ENCODE peak calls at places on chromosomes 4 and X, in seven cellular contexts. K is lower lobe of right lung; Q is A549; M is body of pancreas; P is left ventricle myocardium inferior; B is CD4-positive, CD25-positive, alpha-beta regulatory T cell; G is Karpas-422. T is an unnamed sample.

GRCh38 chrX:139290310-139290709 is 240.2 kb upstream of the F9 start:
- DNase-seq in K (no peak), Q (no peak), M (no peak), P (no peak), B (no peak), G (no peak), T (no peak)

GRCh38 chr4:163495900-163496299 is 1.4 kb downstream of the TMA16 start:
- DNase-seq in K (no peak), Q (no peak), M (no peak), P (no peak), B (no peak), G (peak), T (no peak)

GRCh38 chr4:21948347-21949072 is at the start of gene KCNIP4:
- DNase-seq in K (no peak), Q (no peak), M (peak), P (no peak), B (no peak), G (no peak), T (no peak)

GRCh38 chr4:154908168-154908567 is 127.1 kb downstream of the RBM46 start:
- DNase-seq in K (no peak), Q (no peak), M (no peak), P (no peak), B (no peak), G (no peak), T (peak)

GRCh38 chr4:111945014-111945413 is 200.2 kb upstream of the FAM241A start:
- DNase-seq in K (no peak), Q (no peak), M (no peak), P (no peak), B (no peak), G (no peak), T (no peak)

GRCh38 chr4:13403833-13404232 is 80.3 kb downstream of the RAB28 start:
- DNase-seq in K (no peak), Q (no peak), M (no peak), P (no peak), B (no peak), G (no peak), T (no peak)

GRCh38 chr4:163558539-163559044 is 64.1 kb downstream of the TMA16 start:
- DNase-seq in K (peak), Q (no peak), M (no peak), P (no peak), B (no peak), G (peak), T (no peak)

GRCh38 chr4:15901996-15902395 is 36.5 kb downstream of the FGFBP1 start:
- DNase-seq in K (no peak), Q (no peak), M (no peak), P (no peak), B (no peak), G (no peak), T (no peak)

GRCh38 chrX:85203461-85203970 is 40.1 kb downstream of the SATL1 start:
- DNase-seq in K (no peak), Q (no peak), M (no peak), P (no peak), B (no peak), G (no peak), T (no peak)

GRCh38 chr4:114464873-114465272 is 133.7 kb upstream of the UGT8 start:
- DNase-seq in K (no peak), Q (no peak), M (no peak), P (no peak), B (no peak), G (no peak), T (no peak)

GRCh38 chr4:123469696-123470095 is 73.1 kb downstream of the SPRY1 start:
- DNase-seq in K (no peak), Q (no peak), M (no peak), P (no peak), B (no peak), G (no peak), T (no peak)

GRCh38 chr4:26860922-26861433 is 337 bp downstream of the STIM2 start:
- DNase-seq in K (peak), Q (no peak), M (peak), P (peak), B (no peak), G (peak), T (no peak)

GRCh38 chr4:101307901-101308300 is 39.4 kb downstream of the PPP3CA start:
- DNase-seq in K (no peak), Q (no peak), M (no peak), P (no peak), B (no peak), G (no peak), T (no peak)
- H3K27ac ChIP-seq in K (no peak), Q (no peak), M (no peak), P (no peak), B (no peak), G (no peak), T (peak)

GRCh38 chrX:43582540-43582913 is 73.6 kb upstream of the MAOA start:
- DNase-seq in K (no peak), Q (no peak), M (no peak), P (no peak), B (no peak), G (no peak), T (no peak)

GRCh38 chrX:43589735-43590515 is 66.2 kb upstream of the MAOA start:
- DNase-seq in K (no peak), Q (no peak), M (no peak), P (no peak), B (no peak), G (no peak), T (no peak)

GRCh38 chrX:43586855-43587254 is 69.2 kb upstream of the MAOA start:
- DNase-seq in K (no peak), Q (no peak), M (no peak), P (no peak), B (no peak), G (no peak), T (no peak)

GRCh38 chrX:43581888-43582539 is 74.1 kb upstream of the MAOA start:
- DNase-seq in K (no peak), Q (no peak), M (no peak), P (no peak), B (no peak), G (no peak), T (no peak)

DNA sequence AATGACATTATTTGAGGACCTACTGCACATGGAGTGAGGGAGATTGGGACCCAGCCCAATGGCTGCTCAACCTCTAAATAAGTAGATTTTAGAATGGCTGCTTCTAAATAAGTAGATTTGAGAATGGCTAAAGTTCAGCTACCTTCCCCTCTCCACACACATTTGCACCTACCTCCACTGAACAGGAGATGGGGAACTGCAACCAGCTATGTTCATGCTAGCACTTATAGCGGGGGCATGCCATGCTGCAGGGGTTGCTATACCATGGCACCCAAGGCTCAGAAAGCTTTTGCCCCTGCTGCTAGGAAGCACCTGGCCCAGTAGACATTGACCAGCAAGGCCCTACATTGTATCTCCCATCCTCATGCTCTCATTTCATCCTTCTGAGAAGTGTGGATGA is 70.2 kb upstream of the MAOA start:
- DNase-seq in K (no peak), Q (no peak), M (no peak), P (no peak), B (no peak), G (no peak), T (no peak)
- H3K27ac ChIP-seq in K (no peak), Q (no peak), M (no peak), P (no peak), B (no peak), G (no peak), T (no peak)

DNA sequence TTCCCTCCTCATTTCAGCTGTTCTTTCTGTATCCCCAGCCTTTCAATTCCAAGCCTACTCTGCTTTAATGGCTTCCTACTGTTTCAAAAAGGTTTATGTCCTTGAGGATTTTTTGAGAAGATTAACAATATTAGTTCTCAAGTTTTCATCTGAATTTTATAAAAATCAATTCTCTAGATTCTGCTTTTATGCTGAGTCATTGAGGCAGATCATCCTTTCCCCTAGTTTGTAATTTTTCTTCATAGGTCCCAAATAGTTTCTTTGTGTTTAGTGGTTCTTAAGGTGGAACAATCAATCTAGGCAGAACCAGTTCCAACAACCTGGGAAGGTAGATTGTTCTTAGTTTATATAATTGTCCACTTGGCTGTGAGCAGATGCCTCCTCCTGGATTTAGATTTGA is 100.1 kb upstream of the NAP1L5 start:
- DNase-seq in K (no peak), Q (no peak), M (no peak), P (no peak), B (no peak), G (no peak), T (no peak)
- H3K27ac ChIP-seq in K (no peak), Q (no peak), M (no peak), P (no peak), B (no peak), G (no peak), T (no peak)

DNA sequence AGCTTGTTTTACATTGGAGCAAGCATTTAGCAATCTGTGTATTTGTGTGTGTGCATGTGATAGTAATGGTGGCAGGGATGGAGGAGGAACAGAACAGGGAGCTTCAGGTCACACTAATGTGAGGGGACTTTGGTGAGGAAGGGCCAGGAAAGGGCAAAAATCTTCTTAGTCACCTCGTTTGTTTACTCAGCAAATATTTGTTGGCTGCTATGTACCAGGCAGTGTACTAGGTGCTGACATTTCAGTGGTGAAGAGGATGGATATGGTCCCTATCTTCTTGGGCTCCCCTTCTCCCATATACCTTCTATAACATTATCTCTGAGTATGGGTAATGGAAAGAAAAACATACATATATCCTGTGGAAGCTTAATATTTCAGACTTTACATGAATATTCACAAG is 48.5 kb upstream of the HDAC8 start:
- DNase-seq in K (no peak), Q (peak), M (peak), P (no peak), B (no peak), G (no peak), T (no peak)
- H3K27ac ChIP-seq in K (no peak), Q (peak), M (peak), P (peak), B (no peak), G (no peak), T (peak)

GRCh38 chr4:94454405-94454804 is 2.7 kb downstream of the PDLIM5 start:
- DNase-seq in K (no peak), Q (no peak), M (no peak), P (no peak), B (no peak), G (no peak), T (no peak)
- H3K27ac ChIP-seq in K (no peak), Q (peak), M (peak), P (peak), B (no peak), G (no peak), T (peak)

DNA sequence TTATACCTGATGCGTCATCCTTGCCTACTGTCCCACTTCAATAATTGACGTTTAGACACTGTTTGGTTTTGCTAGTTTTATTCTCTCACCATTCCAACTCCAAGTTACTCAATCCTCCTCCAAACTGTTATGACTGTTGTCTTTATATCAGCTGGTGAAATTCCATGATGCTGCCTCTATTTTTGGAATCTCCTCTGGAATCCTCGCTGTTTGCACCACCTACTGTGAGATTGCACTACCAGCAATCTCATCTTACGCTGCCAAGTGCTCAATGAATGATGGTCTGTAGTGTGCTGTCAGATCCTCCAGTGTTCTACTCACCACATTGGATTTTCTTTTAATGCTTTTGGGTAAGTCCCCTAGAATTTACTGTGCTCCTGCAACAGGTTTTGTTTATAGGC is 13.2 kb upstream of the PCDH18 start:
- DNase-seq in K (no peak), Q (no peak), M (no peak), P (no peak), B (no peak), G (no peak), T (no peak)
- H3K27ac ChIP-seq in K (no peak), Q (no peak), M (no peak), P (no peak), B (no peak), G (no peak), T (no peak)

DNA sequence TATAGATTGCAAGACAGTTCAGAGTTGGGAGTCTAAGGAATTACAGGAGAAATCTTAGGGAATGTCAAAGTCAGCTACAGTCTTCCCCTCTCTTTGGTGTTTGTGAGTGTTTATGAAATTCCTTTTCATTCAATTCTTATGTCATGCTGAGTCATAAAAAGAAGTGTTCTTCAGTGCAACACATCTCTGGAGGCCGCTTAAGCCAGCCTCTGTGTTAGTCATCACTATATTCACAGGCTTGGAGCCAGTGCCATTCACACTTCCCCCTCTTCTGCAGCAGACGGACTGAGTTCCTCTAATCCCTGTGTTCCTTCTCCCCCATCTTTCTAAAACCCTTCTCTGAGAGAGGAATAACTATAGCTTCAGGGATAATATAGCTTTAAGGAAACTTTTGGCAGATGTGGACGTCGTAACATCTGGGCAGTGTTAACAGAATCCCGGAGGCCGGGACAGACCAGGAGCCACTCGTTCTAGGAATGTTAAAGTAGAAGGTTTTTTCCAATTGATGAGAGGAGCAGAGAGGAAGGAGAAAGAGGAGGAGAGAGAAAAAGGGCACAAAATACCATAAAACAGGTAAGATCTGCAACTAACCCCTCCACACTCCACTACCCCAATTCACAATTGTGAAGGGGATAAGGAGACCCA is at the start of gene SRPX2:
- DNase-seq in K (peak), Q (peak), M (no peak), P (peak), B (no peak), G (no peak), T (peak)
- H3K27ac ChIP-seq in K (peak), Q (peak), M (no peak), P (peak), B (no peak), G (no peak), T (peak)